ENCODE peak calls at places on chromosomes 5 and 9, in six cellular contexts. J, V, R, O, K and S are unnamed samples.

GRCh38 chr5:15787676-15788075 is 287.7 kb downstream of the FBXL7 start:
- DNase-seq in R (no peak), O (no peak), V (no peak), J (no peak), K (peak), S (no peak)

GRCh38 chr9:76818271-76818670 is 54.0 kb downstream of the PCA3 start:
- DNase-seq in J (no peak), R (no peak), K (peak), V (peak), O (no peak), S (no peak)

GRCh38 chr5:5374034-5374715 is 48.3 kb upstream of the ICE1 start:
- DNase-seq in J (no peak), V (no peak), K (no peak), O (no peak), R (no peak), S (no peak)

GRCh38 chr5:112689510-112689909 is 48.2 kb upstream of the APC start:
- DNase-seq in R (no peak), K (no peak), J (no peak), V (no peak), O (no peak), S (no peak)

GRCh38 chr5:148297695-148298094 is 14.5 kb upstream of the SPINK7 start:
- DNase-seq in O (no peak), J (peak), K (no peak), R (no peak), V (no peak), S (no peak)

GRCh38 chr9:89878687-89879086 is 273.9 kb downstream of the GADD45G start:
- DNase-seq in J (no peak), K (no peak), R (no peak), V (no peak), O (peak), S (peak)

GRCh38 chr5:74934949-74935751 is 69.0 kb upstream of the FAM169A start:
- DNase-seq in O (no peak), V (peak), R (no peak), K (peak), J (peak), S (no peak)

GRCh38 chr5:79236970-79237734 is 1.2 kb downstream of the JMY start:
- DNase-seq in R (peak), V (peak), K (peak), O (peak), J (peak), S (no peak)